ENCODE peak calls at places on chromosome X, in six cellular contexts. G is lower leg skin; M is CD8-positive, alpha-beta T cell; N is H9; P is RWPE1; Y is fibroblast of mammary gland. Q is an unnamed sample.

GRCh38 chrX:11558972-11559371 is 106.7 kb downstream of the ARHGAP6 start:
- DNase-seq in M (peak), N (peak), P (peak), G (no peak), Y (no peak), Q (peak)

GRCh38 chrX:112513154-112513553 is 166.6 kb downstream of the LHFPL1 start:
- DNase-seq in P (no peak), N (no peak), Y (no peak), M (no peak), G (peak), Q (no peak)

GRCh38 chrX:16185725-16186136 is 18.4 kb downstream of the MAGEB17 start:
- DNase-seq in G (no peak), P (peak), M (no peak), N (no peak), Y (peak), Q (no peak)

GRCh38 chrX:103687073-103687695 is 685 bp upstream of the MORF4L2 start:
- DNase-seq in P (peak), G (peak), N (peak), M (peak), Y (no peak), Q (peak)

GRCh38 chrX:102155806-102156179 is at the start of gene BEX5:
- DNase-seq in G (peak), Y (peak), M (peak), N (peak), P (peak), Q (no peak)

GRCh38 chrX:87167841-87168240 is 349.8 kb upstream of the KLHL4 start:
- DNase-seq in G (no peak), Y (no peak), P (no peak), M (no peak), N (peak), Q (no peak)

GRCh38 chrX:154597221-154597620 is 12.3 kb downstream of the CTAG1A start:
- DNase-seq in M (no peak), Y (no peak), N (no peak), G (no peak), P (no peak), Q (peak)

GRCh38 chrX:150544222-150544787 is 24.1 kb upstream of the MTM1 start:
- DNase-seq in P (peak), M (no peak), G (no peak), N (peak), Y (no peak), Q (no peak)

GRCh38 chrX:17788439-17788838 is 51.1 kb downstream of the SCML1 start:
- DNase-seq in Y (peak), G (no peak), M (peak), P (peak), N (peak), Q (peak)

GRCh38 chrX:100913111-100913510 is 15.6 kb downstream of the XKRX start:
- DNase-seq in Y (no peak), G (no peak), M (no peak), P (no peak), N (no peak), Q (no peak)

GRCh38 chrX:51893931-51894696 is 691 bp downstream of the MAGED1 start:
- DNase-seq in P (peak), M (peak), Y (peak), N (no peak), G (no peak), Q (no peak)

GRCh38 chrX:81195712-81196111 is 6.0 kb downstream of the HMGN5 start:
- DNase-seq in N (peak), G (no peak), Y (peak), P (no peak), M (peak), Q (peak)

GRCh38 chrX:75181721-75182120 is 25.6 kb upstream of the ABCB7 start:
- DNase-seq in P (no peak), M (no peak), Y (peak), N (no peak), G (no peak), Q (no peak)

GRCh38 chrX:105229146-105229545 is 8.7 kb upstream of the TEX13A start:
- DNase-seq in P (no peak), M (no peak), N (no peak), Y (no peak), G (no peak), Q (no peak)

GRCh38 chrX:10074241-10074941 is 82.4 kb upstream of the CLCN4 start:
- DNase-seq in P (peak), G (peak), M (no peak), N (no peak), Y (no peak), Q (no peak)

GRCh38 chrX:129665916-129666644 is 11.3 kb upstream of the APLN start:
- DNase-seq in M (no peak), N (peak), P (peak), G (no peak), Y (peak), Q (no peak)

GRCh38 chrX:153610834-153611209 is 11.9 kb upstream of the CCNQ start:
- DNase-seq in P (no peak), Y (no peak), M (no peak), G (no peak), N (no peak), Q (no peak)

GRCh38 chrX:54891573-54891972 is 29.1 kb upstream of the TRO start:
- DNase-seq in G (no peak), Y (peak), N (no peak), P (peak), M (peak), Q (peak)

GRCh38 chrX:154370300-154370881 is 4.0 kb downstream of the FLNA start:
- DNase-seq in G (no peak), M (no peak), P (no peak), Y (no peak), N (no peak), Q (no peak)

GRCh38 chrX:11787564-11787963 is 29.5 kb downstream of the MSL3 start:
- DNase-seq in M (peak), P (no peak), Y (peak), G (peak), N (peak), Q (peak)

GRCh38 chrX:78712381-78712780 is 35.1 kb upstream of the LPAR4 start:
- DNase-seq in G (no peak), P (no peak), Y (no peak), M (no peak), N (no peak), Q (no peak)

GRCh38 chrX:29359276-29359675 is 772.0 kb downstream of the IL1RAPL1 start:
- DNase-seq in N (no peak), P (no peak), G (no peak), Y (no peak), M (no peak), Q (no peak)

GRCh38 chrX:132199941-132200340 is 19.3 kb downstream of the RAP2C start:
- DNase-seq in N (no peak), P (no peak), G (no peak), M (no peak), Y (no peak), Q (no peak)

GRCh38 chrX:154039577-154039976 is 19.9 kb upstream of the IRAK1 start:
- DNase-seq in M (no peak), P (no peak), G (no peak), Y (no peak), N (no peak), Q (no peak)

GRCh38 chrX:74853255-74853654 is 72.0 kb downstream of the NEXMIF start:
- DNase-seq in P (no peak), Y (no peak), M (no peak), G (no peak), N (peak), Q (no peak)

DNA sequence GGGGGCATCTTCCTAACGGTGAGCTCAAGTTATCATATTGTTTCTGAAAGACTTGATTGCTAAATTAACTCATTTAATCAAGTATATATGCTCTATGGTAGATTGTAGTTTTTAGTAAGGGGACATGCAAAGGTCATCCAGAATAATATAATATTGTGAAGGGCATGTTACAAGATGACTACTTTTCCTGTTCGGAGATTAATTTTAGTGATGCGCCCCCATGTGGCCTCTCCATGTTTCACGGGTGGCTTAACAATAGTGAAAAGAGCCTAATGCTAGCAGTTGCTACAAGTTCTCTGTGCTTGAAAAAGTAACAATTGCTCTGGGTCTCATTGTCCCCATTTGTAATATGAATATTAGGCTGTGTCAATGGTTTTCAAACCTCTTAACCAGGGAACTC is 12.2 kb downstream of the SMPX start:
- DNase-seq in G (peak), Y (peak), N (no peak), P (peak), M (peak), Q (peak)
- TF ChIP-seq CTCF in G (no peak), Y (peak), N (peak), P (peak), M (peak), Q (peak)

GRCh38 chrX:7168366-7168765 is 20.4 kb upstream of the PUDP start:
- DNase-seq in Y (no peak), G (no peak), N (no peak), M (no peak), P (no peak), Q (no peak)

GRCh38 chrX:7169627-7170026 is 21.7 kb upstream of the PUDP start:
- DNase-seq in M (no peak), N (no peak), P (no peak), Y (no peak), G (peak), Q (no peak)

DNA sequence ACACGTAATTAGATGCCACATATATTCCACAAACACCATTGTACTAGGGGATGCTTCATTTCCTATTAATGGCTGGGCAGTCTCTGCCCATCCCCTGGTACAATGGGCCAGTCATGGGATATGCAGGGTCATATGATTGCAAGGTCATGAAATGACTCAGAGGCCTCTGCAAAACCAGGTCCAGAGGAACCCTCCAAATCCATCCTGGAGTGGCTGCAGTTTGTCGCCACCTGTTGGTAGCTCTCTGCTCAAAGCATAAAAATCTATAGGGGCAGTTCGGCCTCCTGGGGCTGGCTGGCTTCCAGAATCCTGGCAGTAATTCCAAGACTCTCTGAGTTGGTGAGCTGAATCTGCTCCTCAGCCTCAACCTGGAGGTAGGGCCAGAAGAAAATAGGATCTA is 22.9 kb upstream of the PUDP start:
- DNase-seq in N (peak), P (no peak), G (no peak), Y (peak), M (peak), Q (peak)
- TF ChIP-seq CTCF in N (peak), P (no peak), G (no peak), Y (peak), M (peak), Q (peak)

GRCh38 chrX:76555816-76556215 is 128.3 kb downstream of the MAGEE1 start:
- DNase-seq in N (peak), M (no peak), Y (peak), P (no peak), G (no peak), Q (peak)

GRCh38 chrX:76550016-76550415 is 122.5 kb downstream of the MAGEE1 start:
- DNase-seq in M (no peak), P (no peak), Y (no peak), G (no peak), N (no peak), Q (no peak)

DNA sequence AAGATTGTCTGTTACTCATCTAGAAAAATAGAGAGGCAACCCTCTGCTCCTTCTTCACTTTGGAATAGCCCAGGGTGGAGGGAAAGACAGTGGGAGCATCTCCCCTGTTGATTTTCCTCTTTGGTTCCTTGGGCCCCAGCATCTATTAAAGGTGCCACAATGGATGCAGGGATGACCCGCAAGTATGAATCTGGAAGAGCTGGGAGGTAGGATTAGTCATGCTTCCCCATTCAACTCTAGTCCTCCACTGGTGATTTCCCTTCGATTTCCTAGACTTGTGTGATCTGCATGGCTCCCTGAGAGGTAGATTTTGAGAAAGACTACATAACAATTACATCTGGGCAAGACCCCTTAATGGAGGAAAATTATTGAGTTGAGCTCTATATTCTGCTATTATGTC is 127.8 kb downstream of the MAGEE1 start:
- DNase-seq in M (no peak), P (no peak), Y (no peak), N (no peak), G (no peak), Q (no peak)
- TF ChIP-seq CTCF in M (no peak), P (no peak), Y (no peak), N (no peak), G (no peak), Q (no peak)

GRCh38 chrX:110214684-110215083 is 103.2 kb downstream of the AMMECR1 start:
- DNase-seq in Y (no peak), G (no peak), P (no peak), M (no peak), N (no peak), Q (no peak)

GRCh38 chrX:110213183-110213582 is 104.7 kb downstream of the AMMECR1 start:
- DNase-seq in N (no peak), Y (no peak), G (no peak), P (no peak), M (no peak), Q (no peak)

GRCh38 chrX:110210417-110211139 is 107.3 kb downstream of the AMMECR1 start:
- DNase-seq in G (no peak), P (peak), M (no peak), Y (peak), N (no peak), Q (no peak)

GRCh38 chrX:110211340-110211739 is 106.5 kb downstream of the AMMECR1 start:
- DNase-seq in G (no peak), P (no peak), N (no peak), M (no peak), Y (no peak), Q (no peak)

GRCh38 chrX:110212299-110212698 is 105.6 kb downstream of the AMMECR1 start:
- DNase-seq in G (no peak), Y (peak), P (no peak), M (no peak), N (no peak), Q (no peak)
- TF ChIP-seq CTCF in G (no peak), Y (peak), P (peak), M (no peak), N (peak), Q (peak)

DNA sequence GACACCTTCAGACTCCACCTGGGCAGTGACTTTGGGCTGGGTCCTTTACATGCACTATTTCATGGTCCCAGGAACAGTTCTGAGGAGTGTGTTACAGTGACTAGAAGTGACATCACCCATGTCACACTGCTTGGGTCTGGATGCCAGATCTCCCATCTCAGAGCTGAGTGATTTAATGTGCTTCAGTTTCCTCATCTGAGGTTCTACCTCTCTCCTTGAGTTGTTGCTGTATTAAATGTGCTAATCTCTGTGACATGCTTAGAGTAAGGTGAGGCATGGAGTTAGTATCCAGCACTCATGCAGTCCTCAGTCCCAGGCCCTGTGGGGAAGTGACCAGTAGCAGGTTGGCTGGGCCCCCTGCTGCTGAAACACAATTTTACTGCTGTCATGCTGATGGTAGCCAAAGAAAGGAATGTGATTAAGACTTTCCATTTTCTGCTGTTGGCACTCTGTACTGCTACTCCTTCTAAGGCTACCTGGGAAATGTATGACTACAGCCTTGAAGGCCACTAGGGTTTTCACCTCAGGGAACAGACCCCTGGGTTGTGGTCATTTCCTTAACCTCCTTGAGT is 639.6 kb downstream of the MID1IP1 start:
- DNase-seq in Y (no peak), N (no peak), G (no peak), M (no peak), P (no peak), Q (no peak)
- TF ChIP-seq CTCF in Y (no peak), N (no peak), G (no peak), M (no peak), P (no peak), Q (no peak)

GRCh38 chrX:152601848-152602616 is 35.7 kb upstream of the GABRQ start:
- DNase-seq in M (no peak), G (no peak), N (peak), P (no peak), Y (peak), Q (peak)
- TF ChIP-seq CTCF in M (no peak), G (no peak), N (peak), P (no peak), Y (no peak), Q (peak)